ENCODE peak calls at places on chromosomes 12 and 14, in five cellular contexts. C is NCI-H1092 treated with DMSO at 0.1 percent for 48 hours; Q is ACHN; N is cardiac fibroblast; E is stimulated activated CD4-positive, alpha-beta T cell treated with anti-CD3 and anti-CD28 coated beads, Interleukin-12 subunit alpha, Interleukin-12 subunit beta, amount 100 ng/mL, for 4 hours. Y is an unnamed sample.

GRCh38 chr12:57940052-57940914 is 1.1 kb upstream of the ATP23 start:
- DNase-seq in C (no peak), E (no peak), N (no peak), Q (no peak), Y (no peak)

GRCh38 chr14:63677891-63678379 is 36.3 kb upstream of the WDR89 start:
- DNase-seq in E (no peak), C (no peak), Q (no peak), N (peak; percentile 59), Y (peak; percentile 64)

GRCh38 chr12:93167841-93168492 is 209.8 kb upstream of the NUDT4 start:
- DNase-seq in E (peak; percentile 11), C (no peak), Q (peak; percentile 42), N (peak; percentile 25), Y (no peak)

GRCh38 chr14:99737451-99737951 is 53.4 kb downstream of the CYP46A1 start:
- DNase-seq in N (no peak), C (no peak), Q (peak; percentile 70), E (no peak), Y (peak; percentile 28)

GRCh38 chr14:78010688-78011087 is 159.5 kb upstream of the NRXN3 start:
- DNase-seq in C (no peak), N (peak; percentile 72), Q (peak; percentile 12), E (no peak), Y (peak; percentile 10)

GRCh38 chr12:121748218-121748570 is 35.6 kb downstream of the TMEM120B start:
- DNase-seq in Q (no peak), C (no peak), E (no peak), N (no peak), Y (no peak)

GRCh38 chr14:64444984-64445845 is 20.1 kb upstream of the AKAP5 start:
- DNase-seq in C (no peak), Q (peak; percentile 42), E (no peak), N (peak; percentile 88), Y (peak; percentile 87)

GRCh38 chr12:15892645-15893259 is 10.6 kb downstream of the STRAP start:
- DNase-seq in Q (no peak), E (no peak), C (no peak), N (no peak), Y (no peak)

GRCh38 chr12:10717410-10717809 is 5.7 kb downstream of the YBX3 start:
- DNase-seq in N (no peak), Q (peak; percentile 50), C (no peak), E (no peak), Y (peak; percentile 67)

GRCh38 chr12:67915335-67915851 is 73.9 kb upstream of the IFNG-AS1 start:
- DNase-seq in N (no peak), Q (no peak), C (no peak), E (no peak), Y (no peak)

GRCh38 chr12:72272731-72273498 is 745 bp downstream of the TRHDE start:
- DNase-seq in N (no peak), C (peak; percentile 2), E (no peak), Q (no peak), Y (peak; percentile 4)

GRCh38 chr12:25107920-25108319 is 87.0 kb downstream of the DNAI7 start:
- DNase-seq in Q (no peak), E (no peak), C (no peak), N (no peak), Y (no peak)

GRCh38 chr14:31788340-31788739 is 227.1 kb downstream of the NUBPL start:
- DNase-seq in E (no peak), Q (no peak), N (no peak), C (no peak), Y (no peak)

GRCh38 chr14:32524609-32525391 is 195.7 kb downstream of the AKAP6 start:
- DNase-seq in N (peak; percentile 74), C (no peak), E (no peak), Q (no peak), Y (peak; percentile 65)

GRCh38 chr12:9669534-9669933 is at the start of gene CLEC2D:
- DNase-seq in N (no peak), E (no peak), Q (no peak), C (no peak), Y (no peak)

GRCh38 chr12:124007810-124008570 is 35.0 kb downstream of the ZNF664 start:
- DNase-seq in C (no peak), Q (no peak), E (no peak), N (no peak), Y (no peak)